ENCODE peak calls at places on chromosomes 11 and 22, in eight cellular contexts. Q is IMR-90, X is tibial nerve, S is colonic mucosa, P is cardiac muscle cell, D is thoracic aorta, J is esophagus muscularis mucosa, K is GM23338. T is an unnamed sample.

GRCh38 chr11:9313648-9314290 is 624 bp downstream of the TMEM41B start:
- DNase-seq in X (no peak), Q (peak), D (no peak), K (peak), P (peak), J (no peak), S (peak), T (peak)

GRCh38 chr22:27576815-27577564 is 224.6 kb downstream of the MN1 start:
- DNase-seq in X (no peak), S (no peak), J (no peak), D (no peak), Q (peak), P (peak), K (peak), T (no peak)

GRCh38 chr11:121881806-121882205 is 234.2 kb downstream of the BLID start:
- DNase-seq in S (no peak), X (no peak), P (peak), K (no peak), J (no peak), Q (peak), D (no peak), T (no peak)

GRCh38 chr11:69377953-69378302 is 84.0 kb downstream of the MYEOV start:
- DNase-seq in Q (no peak), S (no peak), D (no peak), P (no peak), K (no peak), X (no peak), J (no peak), T (no peak)

GRCh38 chr22:46096051-46096450 is 54.3 kb upstream of the PPARA start:
- DNase-seq in D (no peak), J (no peak), K (no peak), S (no peak), Q (no peak), P (no peak), X (no peak), T (no peak)

GRCh38 chr22:47996446-47996857 is 1234.0 kb downstream of the TBC1D22A start:
- DNase-seq in K (no peak), P (no peak), S (no peak), Q (no peak), D (no peak), J (no peak), X (no peak), T (no peak)

GRCh38 chr11:27894552-27894951 is 194.3 kb upstream of the BDNF start:
- DNase-seq in P (no peak), D (no peak), J (no peak), X (no peak), K (no peak), S (no peak), Q (no peak), T (no peak)

GRCh38 chr11:126647735-126648134 is 292.2 kb downstream of the ST3GAL4 start:
- DNase-seq in P (peak), K (no peak), Q (peak), J (no peak), X (no peak), S (no peak), D (no peak), T (no peak)

GRCh38 chr11:34191592-34191991 is 86.2 kb downstream of the NAT10 start:
- DNase-seq in P (no peak), J (no peak), Q (no peak), S (no peak), K (no peak), D (no peak), X (no peak), T (no peak)

GRCh38 chr11:19557720-19558140 is 154.9 kb upstream of the NAV2 start:
- DNase-seq in S (peak), J (no peak), X (peak), P (peak), Q (peak), D (peak), K (peak), T (peak)

GRCh38 chr11:3969613-3970012 is 114.1 kb downstream of the STIM1 start:
- DNase-seq in J (no peak), X (no peak), Q (no peak), K (no peak), P (no peak), D (no peak), S (no peak), T (no peak)

GRCh38 chr11:32092581-32093170 is 1.8 kb downstream of the RCN1 start:
- DNase-seq in J (no peak), K (peak), D (no peak), Q (no peak), S (no peak), X (no peak), P (no peak), T (no peak)

GRCh38 chr11:68904458-68904847 is 762 bp downstream of the IGHMBP2 start:
- DNase-seq in J (no peak), P (peak), K (no peak), X (no peak), Q (no peak), S (peak), D (no peak), T (no peak)

GRCh38 chr11:60934091-60934789 is 10.0 kb downstream of the TMEM132A start:
- DNase-seq in P (no peak), J (no peak), K (no peak), Q (no peak), D (no peak), S (no peak), X (no peak), T (no peak)

GRCh38 chr11:79244175-79244804 is 196.5 kb downstream of the TENM4 start:
- DNase-seq in P (peak), J (no peak), X (peak), Q (peak), S (no peak), K (no peak), D (no peak), T (no peak)

GRCh38 chr11:96391698-96392307 is 2.0 kb downstream of the JRKL start:
- DNase-seq in D (no peak), P (no peak), X (no peak), S (no peak), K (no peak), J (no peak), Q (no peak), T (no peak)

GRCh38 chr11:6594142-6594768 is 9.2 kb downstream of the RRP8 start:
- DNase-seq in P (no peak), Q (no peak), K (no peak), X (peak), D (no peak), J (peak), S (peak), T (no peak)

GRCh38 chr11:103798029-103798428 is 238.4 kb upstream of the DDI1 start:
- DNase-seq in Q (peak), X (no peak), S (no peak), D (no peak), K (no peak), J (no peak), P (peak), T (no peak)

GRCh38 chr11:3614742-3615171 is 27.0 kb downstream of the ART5 start:
- DNase-seq in J (no peak), D (no peak), K (no peak), X (no peak), P (no peak), S (no peak), Q (no peak), T (no peak)

GRCh38 chr22:44647141-44647540 is 54.9 kb upstream of the PRR5 start:
- DNase-seq in X (no peak), K (no peak), J (no peak), D (no peak), S (no peak), P (no peak), Q (no peak), T (no peak)

GRCh38 chr22:37910863-37911262 is 4.8 kb downstream of the MICALL1 start:
- DNase-seq in J (no peak), K (no peak), S (no peak), Q (no peak), X (no peak), D (no peak), P (no peak), T (no peak)

GRCh38 chr22:37632174-37633081 is 7.0 kb upstream of the SH3BP1 start:
- DNase-seq in X (no peak), P (no peak), D (no peak), K (no peak), S (no peak), J (no peak), Q (no peak), T (no peak)

GRCh38 chr22:40714514-40714966 is 35.3 kb downstream of the MCHR1 start:
- DNase-seq in P (peak), J (no peak), D (no peak), K (peak), Q (peak), S (no peak), X (no peak), T (no peak)

GRCh38 chr11:72573380-72573949 is 100.8 kb downstream of the PDE2A start:
- DNase-seq in P (peak), X (no peak), K (peak), S (no peak), D (no peak), J (no peak), Q (peak), T (no peak)

GRCh38 chr22:24994070-24994763 is 41.7 kb downstream of the KIAA1671 start:
- DNase-seq in X (no peak), Q (no peak), S (peak), P (no peak), K (peak), D (no peak), J (no peak), T (no peak)

GRCh38 chr11:61724437-61724836 is 28.0 kb upstream of the MYRF start:
- DNase-seq in S (no peak), D (no peak), J (no peak), X (no peak), P (no peak), Q (no peak), K (no peak), T (no peak)

GRCh38 chr22:39422101-39422500 is 22.5 kb downstream of the TAB1 start:
- DNase-seq in P (no peak), D (no peak), J (no peak), X (no peak), K (no peak), Q (no peak), S (no peak), T (no peak)

GRCh38 chr22:33271390-33272161 is 213.4 kb upstream of the SYN3 start:
- DNase-seq in D (peak), S (peak), K (no peak), X (peak), J (no peak), P (peak), Q (peak), T (no peak)

GRCh38 chr11:95417832-95418231 is 186.8 kb upstream of the SESN3 start:
- DNase-seq in Q (no peak), D (no peak), K (no peak), X (no peak), J (no peak), S (no peak), P (no peak), T (no peak)

GRCh38 chr22:46934746-46935491 is 172.5 kb downstream of the TBC1D22A start:
- DNase-seq in S (peak), X (no peak), K (no peak), P (peak), Q (peak), D (no peak), J (no peak), T (no peak)

GRCh38 chr11:86473991-86474833 is 99.5 kb downstream of the CCDC81 start:
- DNase-seq in J (no peak), D (no peak), Q (peak), P (no peak), K (no peak), S (no peak), X (no peak), T (no peak)

GRCh38 chr22:17891427-17892167 is 117.3 kb upstream of the BID start:
- DNase-seq in J (no peak), S (peak), P (no peak), X (no peak), D (no peak), K (peak), Q (no peak), T (no peak)

GRCh38 chr11:109423860-109424190 is 1.8 kb downstream of the C11orf87 start:
- DNase-seq in D (no peak), P (no peak), X (no peak), S (no peak), J (no peak), K (peak), Q (no peak), T (no peak)

GRCh38 chr11:109426442-109426841 is 4.5 kb downstream of the C11orf87 start:
- DNase-seq in S (no peak), Q (no peak), D (no peak), X (no peak), P (no peak), K (peak), J (no peak), T (no peak)

GRCh38 chr11:109423114-109423859 is 1.3 kb downstream of the C11orf87 start:
- DNase-seq in K (peak), D (no peak), X (no peak), Q (no peak), J (no peak), S (no peak), P (peak), T (no peak)

GRCh38 chr11:109424893-109425292 is 2.9 kb downstream of the C11orf87 start:
- DNase-seq in S (peak), Q (no peak), K (peak), P (no peak), J (no peak), D (no peak), X (no peak), T (no peak)

GRCh38 chr11:109425554-109425953 is 3.6 kb downstream of the C11orf87 start:
- DNase-seq in P (no peak), J (no peak), K (no peak), Q (no peak), D (no peak), X (no peak), S (no peak), T (no peak)
- TF ChIP-seq CTCF in P (peak), J (no peak), K (peak), Q (no peak), D (no peak), X (no peak), S (no peak), T (no peak)

DNA sequence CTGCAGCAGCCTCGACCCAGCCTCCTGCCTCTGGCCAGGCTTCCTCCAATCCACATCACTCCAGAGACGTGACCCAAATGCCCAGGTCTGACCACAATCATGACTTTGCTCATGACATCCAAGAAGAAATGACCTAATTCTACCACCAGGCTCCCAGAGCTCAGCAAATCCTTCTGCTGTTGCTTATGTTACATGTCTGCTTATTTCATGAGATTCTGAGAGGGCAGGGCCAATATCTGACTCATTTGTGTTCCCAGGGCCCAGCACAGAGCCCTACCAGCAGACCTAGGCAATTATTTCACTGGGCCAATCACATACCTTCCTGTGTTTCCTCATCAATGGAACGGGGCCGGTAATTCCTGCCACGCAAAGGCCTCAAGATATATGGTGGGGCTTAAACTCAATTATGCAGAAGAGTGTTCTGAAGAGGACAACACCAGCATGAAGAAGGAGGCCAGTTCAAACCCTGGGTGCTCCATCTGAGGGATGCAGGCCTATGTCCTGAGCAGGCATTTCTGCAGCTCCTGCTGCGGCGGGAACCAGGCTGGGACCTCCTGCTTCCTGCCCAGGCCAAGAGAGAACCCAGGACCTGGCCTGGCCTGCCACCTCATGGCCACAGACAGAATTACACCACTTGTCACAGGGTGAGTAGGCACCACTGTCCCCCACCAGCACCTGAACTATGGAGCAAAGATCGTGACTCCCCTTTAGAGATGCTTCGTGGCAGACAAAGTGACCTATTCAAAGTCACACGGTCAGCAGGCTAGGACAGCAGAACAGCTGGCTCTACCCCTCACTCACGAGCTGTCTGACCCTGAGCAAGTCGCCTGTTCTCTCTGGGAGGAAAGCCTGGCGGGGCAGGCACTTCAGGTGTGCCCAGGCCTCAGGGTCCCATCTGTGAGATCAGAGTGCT is 5.8 kb downstream of the CENPM start:
- DNase-seq in Q (peak), J (no peak), S (peak), X (peak), P (peak), D (peak), K (peak), T (peak)
- H3K27ac ChIP-seq in Q (no peak), J (peak), S (peak), X (peak), P (no peak), D (peak), K (peak), T (peak)

GRCh38 chr22:19057999-19058491 is 64.2 kb downstream of the DGCR2 start:
- DNase-seq in K (no peak), X (no peak), J (no peak), S (no peak), Q (no peak), P (no peak), D (no peak), T (no peak)

GRCh38 chr22:19057539-19057938 is 64.7 kb downstream of the DGCR2 start:
- DNase-seq in Q (no peak), J (no peak), X (no peak), D (no peak), S (no peak), P (no peak), K (no peak), T (peak)

GRCh38 chr22:19059481-19060278 is 62.5 kb downstream of the DGCR2 start:
- DNase-seq in Q (no peak), D (no peak), K (no peak), J (no peak), P (no peak), S (no peak), X (no peak), T (no peak)

GRCh38 chr22:19060356-19061009 is 61.7 kb downstream of the DGCR2 start:
- DNase-seq in P (no peak), X (no peak), D (no peak), J (no peak), Q (peak), S (no peak), K (no peak), T (no peak)

DNA sequence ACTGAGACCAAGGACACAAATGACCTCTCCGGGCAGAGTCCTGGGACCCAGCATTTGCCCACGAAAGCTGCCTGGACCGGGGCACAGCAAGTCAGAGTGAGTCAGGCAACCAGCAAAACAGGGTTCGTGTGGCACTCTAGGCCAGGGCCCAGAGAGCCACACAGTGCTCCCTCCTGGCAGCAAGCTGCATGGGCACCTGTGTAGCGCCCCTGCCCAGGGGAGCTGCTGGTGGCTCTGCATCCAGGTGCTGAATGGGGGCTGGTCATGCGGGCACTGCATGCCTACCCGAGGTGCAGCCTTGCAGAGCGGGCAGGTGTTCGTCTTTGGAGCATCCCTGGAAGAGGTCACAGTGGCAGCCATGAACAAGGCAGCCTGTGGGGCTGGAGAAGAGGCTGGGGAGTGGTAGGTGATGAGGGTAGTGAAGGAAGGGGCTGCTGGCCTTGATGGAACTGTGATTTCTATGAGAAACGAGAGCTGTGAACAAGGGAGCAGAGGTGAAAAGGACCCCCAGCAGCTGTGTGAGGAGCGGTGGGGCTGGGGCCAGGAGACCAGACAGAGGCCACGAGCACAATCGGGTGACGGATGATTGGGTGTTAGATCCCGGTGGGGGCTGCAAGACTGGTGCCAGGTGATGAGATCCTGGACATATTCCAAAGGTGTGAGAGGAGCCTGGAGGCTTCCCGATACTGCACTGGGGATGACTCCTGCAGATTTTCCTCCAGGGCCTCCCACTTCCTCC is 63.3 kb downstream of the DGCR2 start:
- DNase-seq in D (no peak), K (no peak), J (no peak), X (no peak), Q (no peak), S (no peak), P (no peak), T (no peak)
- TF ChIP-seq CTCF in D (no peak), K (peak), J (no peak), X (no peak), Q (no peak), S (no peak), P (no peak), T (no peak)

DNA sequence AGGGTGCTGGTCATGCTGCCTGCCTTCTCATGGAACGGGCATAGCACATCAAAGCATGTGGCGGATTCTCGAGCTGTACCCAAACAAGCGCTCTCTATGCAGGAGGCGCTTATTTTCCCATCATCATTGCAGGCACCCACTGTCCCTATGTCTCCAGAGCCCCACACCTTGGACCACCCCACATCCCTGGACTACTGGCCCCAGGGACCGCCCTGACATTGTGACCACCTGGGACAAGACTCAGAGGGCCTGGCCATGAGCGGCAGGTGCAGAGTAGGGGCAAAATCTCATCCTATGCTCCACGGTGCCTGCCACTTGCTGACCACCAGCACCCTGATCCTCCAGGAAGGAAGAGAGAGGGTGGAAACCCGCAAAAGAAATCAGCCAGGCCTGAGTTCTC is 170.4 kb downstream of the DSCAML1 start:
- DNase-seq in D (no peak), S (no peak), J (no peak), K (no peak), P (no peak), X (no peak), Q (no peak), T (no peak)
- H3K27ac ChIP-seq in D (no peak), S (no peak), J (no peak), K (no peak), P (no peak), X (no peak), Q (no peak), T (no peak)

GRCh38 chr11:130442728-130443127 is 5.7 kb upstream of the ADAMTS15 start:
- DNase-seq in X (no peak), Q (peak), S (no peak), J (no peak), P (no peak), D (no peak), K (no peak), T (no peak)

GRCh38 chr11:130439876-130440275 is 8.6 kb upstream of the ADAMTS15 start:
- DNase-seq in J (no peak), D (no peak), P (no peak), S (no peak), K (no peak), X (no peak), Q (no peak), T (no peak)

GRCh38 chr11:130437848-130438247 is 9.4 kb upstream of the ADAMTS8 start:
- DNase-seq in S (no peak), Q (no peak), X (no peak), K (no peak), J (no peak), D (no peak), P (no peak), T (no peak)

GRCh38 chr11:130439160-130439519 is 9.3 kb upstream of the ADAMTS15 start:
- DNase-seq in P (no peak), S (no peak), K (no peak), X (no peak), J (no peak), D (no peak), Q (no peak), T (no peak)

GRCh38 chr11:130441726-130442125 is 6.7 kb upstream of the ADAMTS15 start:
- DNase-seq in S (no peak), Q (peak), P (no peak), J (no peak), X (no peak), D (no peak), K (no peak), T (no peak)
- TF ChIP-seq CTCF in S (no peak), Q (no peak), P (no peak), J (no peak), X (no peak), D (no peak), K (no peak), T (no peak)

GRCh38 chr11:58573451-58574104 is 2.1 kb downstream of the LPXN start:
- DNase-seq in K (no peak), S (peak), P (peak), Q (peak), J (peak), X (peak), D (peak), T (no peak)
- H3K27ac ChIP-seq in K (no peak), S (peak), P (no peak), Q (peak), J (peak), X (peak), D (peak), T (peak)

T was measured in CD8-positive, alpha-beta T cell.